ENCODE peak calls at places on chromosomes 13 and 19, in nine cellular contexts. P, I, O, M, V, W, E, B and N are unnamed samples. For H3K4me1, the result is how much of the 10 kb centered on the place peaks cover.

GRCh38 chr19:44668985-44669764 is 2.1 kb upstream of the CEACAM19 start:
- DNase-seq in P (no peak), I (no peak), O (no peak), M (no peak), V (no peak), W (no peak), E (no peak), B (no peak), N (no peak)

GRCh38 chr19:30078381-30078910 is 136.4 kb downstream of the URI1 start:
- DNase-seq in P (no peak), I (peak), O (no peak), M (no peak), V (no peak), W (no peak), E (no peak), B (no peak), N (no peak)

GRCh38 chr19:29417048-29417447 is 108.7 kb upstream of the VSTM2B start:
- DNase-seq in P (no peak), I (no peak), O (no peak), M (no peak), V (no peak), W (no peak), E (no peak), B (no peak), N (no peak)

GRCh38 chr19:49210108-49210900 is 52.7 kb downstream of the TRPM4 start:
- DNase-seq in P (no peak), I (no peak), O (peak), M (no peak), V (no peak), W (no peak), E (peak), B (peak), N (peak)

GRCh38 chr13:21069561-21070004 is 8.2 kb upstream of the LATS2 start:
- DNase-seq in P (no peak), I (no peak), O (no peak), M (peak), V (peak), W (no peak), E (no peak), B (peak), N (no peak)

GRCh38 chr13:31042501-31043165 is 110.2 kb downstream of the TEX26 start:
- DNase-seq in P (no peak), I (no peak), O (no peak), M (no peak), V (no peak), W (no peak), E (peak), B (no peak), N (no peak)

GRCh38 chr13:78742659-78743058 is 83.7 kb upstream of the OBI1 start:
- DNase-seq in P (no peak), I (no peak), O (no peak), M (no peak), V (no peak), W (no peak), E (no peak), B (no peak), N (no peak)

GRCh38 chr19:48982280-48982679 is 10.8 kb downstream of the GYS1 start:
- DNase-seq in P (no peak), I (no peak), O (no peak), M (no peak), V (no peak), W (no peak), E (no peak), B (no peak), N (no peak)

GRCh38 chr13:98838776-98839175 is 86.3 kb upstream of the SLC15A1 start:
- DNase-seq in P (no peak), I (no peak), O (no peak), M (peak), V (no peak), W (no peak), E (no peak), B (no peak), N (no peak)

GRCh38 chr19:50300814-50301606 is 28.2 kb downstream of the KCNC3 start:
- DNase-seq in P (no peak), I (no peak), O (no peak), M (peak), V (no peak), W (no peak), E (peak), B (peak), N (no peak)

GRCh38 chr13:47472516-47472915 is 528.6 kb downstream of the SUCLA2 start:
- DNase-seq in P (no peak), I (no peak), O (no peak), M (no peak), V (no peak), W (no peak), E (no peak), B (no peak), N (no peak)

GRCh38 chr19:7602240-7602934 is 6.7 kb downstream of the CAMSAP3 start:
- DNase-seq in P (peak), I (no peak), O (no peak), M (no peak), V (no peak), W (no peak), E (no peak), B (no peak), N (no peak)

GRCh38 chr13:32790731-32791130 is 204.5 kb downstream of the PDS5B start:
- DNase-seq in P (no peak), I (no peak), O (no peak), M (no peak), V (no peak), W (no peak), E (no peak), B (peak), N (no peak)

GRCh38 chr19:12763100-12763499 is 11.5 kb downstream of the BEST2 start:
- DNase-seq in P (no peak), I (no peak), O (no peak), M (no peak), V (no peak), W (no peak), E (no peak), B (no peak), N (no peak)

GRCh38 chr19:10227215-10227971 is 3.7 kb downstream of the S1PR2 start:
- DNase-seq in P (no peak), I (no peak), O (no peak), M (no peak), V (no peak), W (no peak), E (no peak), B (no peak), N (no peak)

GRCh38 chr13:85080726-85081125 is 718.5 kb downstream of the SLITRK6 start:
- DNase-seq in P (no peak), I (no peak), O (no peak), M (no peak), V (no peak), W (no peak), E (no peak), B (no peak), N (no peak)

GRCh38 chr19:6063576-6063961 is 46.7 kb downstream of the RFX2 start:
- DNase-seq in P (no peak), I (peak), O (no peak), M (no peak), V (no peak), W (no peak), E (no peak), B (no peak), N (no peak)

GRCh38 chr13:75372517-75372916 is 109.5 kb downstream of the TBC1D4 start:
- DNase-seq in P (no peak), I (no peak), O (peak), M (no peak), V (no peak), W (no peak), E (peak), B (peak), N (peak)

GRCh38 chr19:51714848-51715247 is 8.9 kb downstream of the HAS1 start:
- DNase-seq in P (no peak), I (no peak), O (no peak), M (no peak), V (no peak), W (no peak), E (no peak), B (no peak), N (no peak)

GRCh38 chr13:80458546-80458945 is 117.6 kb upstream of the SPRY2 start:
- DNase-seq in P (no peak), I (no peak), O (no peak), M (no peak), V (no peak), W (no peak), E (no peak), B (peak), N (no peak)

GRCh38 chr13:110651271-110651670 is 35.9 kb downstream of the NAXD start:
- DNase-seq in P (no peak), I (no peak), O (no peak), M (no peak), V (no peak), W (no peak), E (no peak), B (no peak), N (no peak)

GRCh38 chr13:99403458-99403971 is 96.3 kb upstream of the GPR183 start:
- DNase-seq in P (no peak), I (no peak), O (no peak), M (no peak), V (no peak), W (no peak), E (no peak), B (no peak), N (no peak)

GRCh38 chr19:709965-710714 is 1.4 kb downstream of the PALM start:
- DNase-seq in P (no peak), I (no peak), O (no peak), M (no peak), V (no peak), W (no peak), E (no peak), B (no peak), N (no peak)

GRCh38 chr19:290539-291521 is at the start of gene PLPP2:
- DNase-seq in P (peak), I (peak), O (no peak), M (peak), V (no peak), W (no peak), E (no peak), B (no peak), N (no peak)

GRCh38 chr13:64305246-64305645 is 2889.6 kb upstream of the PCDH20 start:
- DNase-seq in P (no peak), I (no peak), O (no peak), M (peak), V (no peak), W (no peak), E (no peak), B (no peak), N (no peak)

GRCh38 chr19:52453324-52454094 is at the start of gene ZNF578:
- DNase-seq in P (peak), I (peak), O (peak), M (peak), V (peak), W (peak), E (peak), B (peak), N (peak)

GRCh38 chr19:1261512-1261862 is 7.6 kb upstream of the CIRBP start:
- DNase-seq in P (no peak), I (no peak), O (no peak), M (no peak), V (no peak), W (no peak), E (peak), B (peak), N (no peak)

GRCh38 chr19:860481-861098 is 1.1 kb downstream of the CFD start:
- DNase-seq in P (peak), I (no peak), O (peak), M (peak), V (no peak), W (peak), E (peak), B (peak), N (peak)

GRCh38 chr13:53064721-53065120 is 36.1 kb downstream of the OLFM4 start:
- DNase-seq in P (no peak), I (no peak), O (no peak), M (no peak), V (no peak), W (no peak), E (no peak), B (peak), N (peak)

GRCh38 chr13:68551701-68552522 is 1321.8 kb upstream of the PCDH9 start:
- DNase-seq in P (no peak), I (no peak), O (no peak), M (no peak), V (no peak), W (no peak), E (no peak), B (no peak), N (no peak)

GRCh38 chr19:51702103-51702753 is 9.1 kb downstream of the SPACA6 start:
- DNase-seq in P (peak), I (peak), O (no peak), M (peak), V (no peak), W (no peak), E (no peak), B (peak), N (peak)

GRCh38 chr13:42487221-42487620 is 86.7 kb upstream of the TNFSF11 start:
- DNase-seq in P (no peak), I (no peak), O (no peak), M (no peak), V (no peak), W (no peak), E (no peak), B (no peak), N (no peak)

GRCh38 chr19:2053601-2054389 is 2.8 kb upstream of the MKNK2 start:
- DNase-seq in P (peak), I (no peak), O (no peak), M (no peak), V (peak), W (no peak), E (no peak), B (no peak), N (peak)

GRCh38 chr19:44576843-44577565 is 36.4 kb upstream of the IGSF23 start:
- DNase-seq in P (peak), I (no peak), O (peak), M (peak), V (no peak), W (no peak), E (no peak), B (peak), N (peak)

GRCh38 chr19:57934820-57935665 is at the start of gene ZNF418:
- DNase-seq in P (peak), I (peak), O (peak), M (peak), V (peak), W (no peak), E (peak), B (peak), N (peak)

GRCh38 chr13:110448230-110448629 is 113.3 kb downstream of the RAB20 start:
- DNase-seq in P (no peak), I (no peak), O (no peak), M (peak), V (no peak), W (no peak), E (no peak), B (no peak), N (no peak)

DNA sequence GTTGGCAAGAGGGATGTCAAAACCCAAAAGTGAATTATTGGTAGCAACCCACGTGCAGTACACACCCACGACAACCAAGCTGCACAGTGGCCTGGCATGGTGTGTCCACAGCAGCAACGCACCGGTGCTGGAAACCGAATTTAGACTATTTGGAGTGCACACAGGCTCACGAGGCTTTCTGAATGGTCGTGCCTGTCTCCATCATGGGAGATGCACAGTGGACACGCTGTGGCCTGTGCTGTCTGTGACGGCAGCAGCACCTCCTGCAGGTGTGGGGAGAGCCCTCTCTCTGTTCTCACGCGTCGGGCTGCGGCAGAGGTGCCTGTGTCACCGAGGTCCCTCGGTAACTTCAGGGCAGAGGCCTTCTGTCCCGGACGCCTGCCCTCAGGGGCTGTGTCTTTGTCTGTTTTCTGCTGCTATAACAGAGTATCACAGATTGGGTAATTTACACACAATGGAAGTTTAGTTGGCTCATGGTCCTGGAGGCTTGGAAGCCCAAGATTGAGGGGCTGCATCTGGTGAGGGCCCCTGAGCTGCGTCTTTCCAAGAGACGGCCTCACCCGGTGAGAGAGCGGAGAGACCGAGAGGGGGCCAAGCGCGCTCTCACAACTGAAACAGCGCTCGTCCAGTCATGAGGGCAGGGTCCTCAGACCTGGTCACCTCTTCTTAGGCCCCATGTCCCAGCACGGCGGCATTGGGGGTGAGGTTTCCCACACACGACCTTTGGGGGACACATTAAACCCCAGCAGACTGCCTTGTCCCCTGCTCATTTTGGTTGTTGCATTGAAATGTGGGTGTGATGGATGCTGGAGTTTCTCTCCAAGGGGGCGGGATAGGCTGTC is 9.1 kb upstream of the MCF2L start:
- DNase-seq in P (no peak), I (no peak), O (no peak), M (no peak), V (no peak), W (no peak), E (no peak), B (no peak), N (no peak)
- H3K4me1 ChIP-seq in P (under half), I (under half), O (under half), M (under half), V (under half), W (under half), E (under half), B (under half), N (under half)

DNA sequence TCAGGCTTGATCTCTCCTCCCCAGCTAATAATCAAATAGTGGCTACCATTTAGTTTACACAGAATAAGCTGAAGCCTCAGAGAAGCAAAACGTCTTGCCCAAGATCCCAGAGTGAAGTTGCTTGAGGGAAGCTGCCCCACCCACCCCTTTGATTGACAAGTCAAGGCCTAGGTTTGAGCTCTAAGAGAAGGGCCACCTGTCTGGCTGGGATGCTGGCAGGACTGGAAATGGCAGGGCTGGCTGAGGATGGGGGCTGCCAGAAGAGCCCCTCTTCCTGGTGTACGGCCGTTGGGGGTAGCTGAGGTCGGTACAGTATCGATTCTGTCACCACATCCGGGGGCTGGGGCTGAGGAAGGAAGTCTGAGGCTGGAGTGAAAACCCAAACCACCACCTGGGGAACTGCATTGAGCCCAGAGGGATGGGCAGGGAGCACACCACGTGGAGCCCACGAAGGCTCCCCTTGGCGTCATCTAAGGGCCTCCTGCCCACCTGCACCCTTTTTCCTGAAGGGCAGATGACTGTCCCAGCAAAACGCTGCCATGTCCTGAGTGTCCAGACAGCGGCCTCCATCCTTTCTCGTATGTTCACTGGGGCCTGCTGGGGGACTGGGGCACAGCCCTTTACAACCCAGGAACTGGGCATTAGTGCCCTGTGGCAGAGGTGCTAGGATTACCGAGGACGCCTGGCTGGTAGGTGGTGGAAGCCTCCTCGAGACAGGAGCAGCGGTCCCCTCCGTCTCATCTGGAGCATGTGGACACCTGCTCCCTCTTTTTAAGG is 1.4 kb upstream of the PRKD2 start:
- DNase-seq in P (peak), I (no peak), O (peak), M (no peak), V (no peak), W (peak), E (peak), B (no peak), N (no peak)
- H3K4me1 ChIP-seq in P (under half), I (under half), O (under half), M (under half), V (under half), W (under half), E (half or more), B (under half), N (under half)

DNA sequence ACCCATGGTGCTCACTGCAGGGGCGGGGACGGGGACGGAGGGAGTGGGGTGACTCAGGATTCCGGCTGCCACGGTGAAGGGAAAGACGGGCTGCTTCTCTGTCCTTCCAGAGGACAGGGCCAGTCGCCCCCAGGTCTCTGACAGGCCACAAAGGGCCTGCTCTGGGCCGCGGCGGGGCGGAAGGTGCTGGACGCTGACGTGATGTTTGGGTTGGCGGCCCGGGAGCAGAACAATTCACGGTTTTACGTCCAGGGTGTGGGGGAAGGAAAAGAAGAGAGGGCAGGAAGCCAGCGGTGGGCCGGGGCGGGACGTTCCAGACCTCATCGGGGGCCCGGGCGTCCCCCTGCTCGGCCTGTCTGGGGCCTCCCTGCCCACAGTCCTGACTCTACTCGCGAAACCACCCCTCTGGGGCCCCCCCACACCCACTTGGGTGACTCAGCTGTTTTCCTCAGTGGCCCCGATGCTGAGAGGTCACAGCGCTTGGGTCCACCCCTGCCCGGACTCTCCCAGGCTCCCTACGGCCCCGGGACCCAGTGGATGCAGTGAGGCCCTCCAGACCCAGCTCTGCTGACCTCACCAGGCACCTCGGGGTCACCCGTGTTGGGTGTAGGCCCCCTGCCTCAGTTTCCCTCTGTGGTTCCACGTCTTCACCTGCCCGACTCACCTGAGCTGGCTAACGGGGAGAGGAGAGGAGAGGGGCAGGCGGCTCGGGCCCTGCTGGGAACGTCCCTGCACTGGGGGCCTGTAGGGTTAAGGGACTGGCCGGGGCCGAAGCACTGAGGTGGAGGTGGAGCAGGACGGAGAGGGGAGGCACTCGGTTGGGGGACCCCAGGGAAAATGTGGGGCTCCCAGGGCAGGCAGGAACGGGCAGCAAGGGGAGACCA is 29.2 kb downstream of the PIP5K1C start:
- DNase-seq in P (peak), I (no peak), O (no peak), M (peak), V (peak), W (no peak), E (peak), B (no peak), N (no peak)
- H3K4me1 ChIP-seq in P (under half), I (under half), O (under half), M (under half), V (under half), W (under half), E (under half), B (under half), N (under half)

GRCh38 chr19:19406878-19407639 is 1.6 kb downstream of the GATAD2A start:
- DNase-seq in P (peak), I (no peak), O (peak), M (peak), V (peak), W (no peak), E (peak), B (peak), N (peak)

GRCh38 chr19:19404879-19405860 is at the start of gene GATAD2A:
- DNase-seq in P (peak), I (peak), O (peak), M (peak), V (peak), W (peak), E (peak), B (peak), N (peak)

GRCh38 chr19:19405919-19406877 is 723 bp downstream of the GATAD2A start:
- DNase-seq in P (peak), I (no peak), O (peak), M (peak), V (no peak), W (no peak), E (peak), B (peak), N (peak)

GRCh38 chr19:19409235-19410030 is 4.0 kb downstream of the GATAD2A start:
- DNase-seq in P (no peak), I (no peak), O (no peak), M (no peak), V (no peak), W (no peak), E (no peak), B (no peak), N (no peak)

GRCh38 chr19:19407640-19407933 is 2.1 kb downstream of the GATAD2A start:
- DNase-seq in P (no peak), I (no peak), O (no peak), M (no peak), V (no peak), W (no peak), E (no peak), B (no peak), N (no peak)
- H3K4me1 ChIP-seq in P (under half), I (under half), O (half or more), M (under half), V (half or more), W (half or more), E (half or more), B (under half), N (under half)

GRCh38 chr13:44305216-44305615 is 68.4 kb upstream of the SERP2 start:
- DNase-seq in P (no peak), I (no peak), O (no peak), M (no peak), V (no peak), W (no peak), E (no peak), B (no peak), N (no peak)
- H3K4me1 ChIP-seq in P (half or more), I (under half), O (under half), M (under half), V (half or more), W (under half), E (under half), B (under half), N (under half)